ENCODE peak calls at places on chromosomes 4 and X, in nine cellular contexts. H is B cell, Z is right lobe of liver, D is hepatocyte, O is cardiac fibroblast, M is cardiac muscle cell, W is bronchial epithelial cell, F is upper lobe of right lung, Q is K562. I is an unnamed sample.

GRCh38 chr4:69823481-69824186 is 36.3 kb downstream of the SULT1E1 start:
- DNase-seq in H (no peak), Z (peak), D (peak), O (peak), M (peak), W (peak), F (peak), Q (no peak), I (no peak)

GRCh38 chrX:20454117-20454516 is 187.4 kb upstream of the RPS6KA3 start:
- DNase-seq in H (no peak), Z (no peak), D (no peak), O (peak), M (no peak), W (no peak), F (no peak), Q (no peak), I (no peak)

GRCh38 chrX:23773601-23774175 is 9.3 kb upstream of the SAT1 start:
- DNase-seq in H (peak), Z (no peak), D (no peak), O (no peak), M (no peak), W (no peak), F (no peak), Q (no peak), I (peak)

GRCh38 chr4:140993350-140993749 is 139.9 kb downstream of the RNF150 start:
- DNase-seq in H (no peak), Z (no peak), D (no peak), O (peak), M (no peak), W (no peak), F (no peak), Q (no peak), I (no peak)

GRCh38 chrX:51837926-51838325 is 55.5 kb upstream of the MAGED1 start:
- DNase-seq in H (no peak), Z (peak), D (peak), O (peak), M (peak), W (no peak), F (no peak), Q (no peak), I (no peak)

GRCh38 chr4:13327991-13328390 is 156.1 kb downstream of the RAB28 start:
- DNase-seq in H (no peak), Z (no peak), D (no peak), O (no peak), M (no peak), W (no peak), F (no peak), Q (no peak), I (no peak)

GRCh38 chr4:159564615-159565014 is 461.7 kb downstream of the RAPGEF2 start:
- DNase-seq in H (no peak), Z (no peak), D (peak), O (no peak), M (no peak), W (no peak), F (no peak), Q (no peak), I (no peak)

GRCh38 chr4:8820178-8821102 is 51.2 kb downstream of the HMX1 start:
- DNase-seq in H (no peak), Z (peak), D (no peak), O (no peak), M (no peak), W (no peak), F (peak), Q (no peak), I (no peak)

GRCh38 chr4:74932832-74933561 is at the start of gene PARM1:
- DNase-seq in H (peak), Z (peak), D (peak), O (peak), M (peak), W (peak), F (peak), Q (peak), I (peak)

GRCh38 chr4:186792994-186793393 is 69.3 kb upstream of the FAT1 start:
- DNase-seq in H (no peak), Z (peak), D (no peak), O (peak), M (peak), W (no peak), F (no peak), Q (no peak), I (no peak)

GRCh38 chrX:108299101-108299591 is 139.1 kb downstream of the COL4A6 start:
- DNase-seq in H (no peak), Z (no peak), D (peak), O (peak), M (peak), W (peak), F (no peak), Q (no peak), I (no peak)

GRCh38 chrX:48083212-48083611 is 11.8 kb upstream of the ZNF630 start:
- DNase-seq in H (peak), Z (no peak), D (peak), O (peak), M (peak), W (peak), F (no peak), Q (peak), I (peak)

GRCh38 chrX:21408324-21408723 is 34.1 kb downstream of the CNKSR2 start:
- DNase-seq in H (no peak), Z (no peak), D (no peak), O (no peak), M (no peak), W (no peak), F (no peak), Q (no peak), I (no peak)

GRCh38 chr4:183499389-183499788 is 5.5 kb upstream of the ING2 start:
- DNase-seq in H (no peak), Z (no peak), D (no peak), O (no peak), M (no peak), W (peak), F (no peak), Q (no peak), I (no peak)

GRCh38 chr4:46444318-46444717 is 54.4 kb upstream of the GABRA2 start:
- DNase-seq in H (no peak), Z (no peak), D (no peak), O (peak), M (peak), W (no peak), F (no peak), Q (no peak), I (no peak)

GRCh38 chr4:91958651-91959050 is 345.1 kb upstream of the GRID2 start:
- DNase-seq in H (no peak), Z (no peak), D (peak), O (no peak), M (peak), W (no peak), F (no peak), Q (no peak), I (no peak)

GRCh38 chrX:113202601-113203000 is 362.0 kb upstream of the AMOT start:
- DNase-seq in H (no peak), Z (no peak), D (no peak), O (no peak), M (no peak), W (no peak), F (no peak), Q (no peak), I (no peak)

GRCh38 chr4:2789801-2790582 is 2.9 kb upstream of the SH3BP2 start:
- DNase-seq in H (no peak), Z (peak), D (peak), O (no peak), M (no peak), W (no peak), F (no peak), Q (no peak), I (no peak)

GRCh38 chr4:107699466-107700206 is 20.4 kb downstream of the PAPSS1 start:
- DNase-seq in H (no peak), Z (no peak), D (no peak), O (peak), M (peak), W (no peak), F (no peak), Q (no peak), I (no peak)

GRCh38 chrX:110992611-110993010 is 103.4 kb upstream of the PAK3 start:
- DNase-seq in H (peak), Z (no peak), D (peak), O (peak), M (peak), W (peak), F (no peak), Q (peak), I (peak)
- TF ChIP-seq CTCF in H (peak), Z (peak), D (peak), O (no peak), M (peak), W (peak), F (peak), Q (peak), I (no peak)

GRCh38 chrX:33160273-33160672 is 51.1 kb downstream of the DMD start:
- DNase-seq in H (no peak), Z (no peak), D (no peak), O (no peak), M (no peak), W (peak), F (no peak), Q (no peak), I (no peak)
- TF ChIP-seq CTCF in H (no peak), Z (no peak), D (no peak), O (no peak), M (no peak), W (no peak), F (no peak), Q (no peak), I (no peak)

DNA sequence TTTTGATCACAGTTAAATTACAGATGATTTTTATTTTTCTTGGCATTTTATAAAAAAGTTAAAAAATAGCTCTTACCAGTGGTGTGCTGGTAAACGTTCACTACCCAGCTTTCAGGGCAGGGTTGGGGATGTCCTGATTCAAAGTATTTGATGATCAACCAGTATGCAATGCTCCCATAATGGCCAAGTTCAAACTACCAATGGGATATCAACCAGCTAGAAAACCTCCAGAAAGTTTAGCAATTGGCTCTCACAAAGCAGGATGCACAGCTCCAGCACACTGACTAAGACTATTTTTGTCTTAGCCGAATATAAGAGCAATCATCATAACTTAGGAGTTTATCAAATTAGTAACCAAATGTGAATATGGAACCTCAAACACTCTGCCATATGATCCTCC is 108.0 kb upstream of the PDE5A start:
- DNase-seq in H (no peak), Z (no peak), D (no peak), O (peak), M (no peak), W (no peak), F (no peak), Q (no peak), I (no peak)
- TF ChIP-seq CTCF in H (no peak), Z (no peak), D (no peak), O (no peak), M (no peak), W (no peak), F (no peak), Q (no peak), I (no peak)

DNA sequence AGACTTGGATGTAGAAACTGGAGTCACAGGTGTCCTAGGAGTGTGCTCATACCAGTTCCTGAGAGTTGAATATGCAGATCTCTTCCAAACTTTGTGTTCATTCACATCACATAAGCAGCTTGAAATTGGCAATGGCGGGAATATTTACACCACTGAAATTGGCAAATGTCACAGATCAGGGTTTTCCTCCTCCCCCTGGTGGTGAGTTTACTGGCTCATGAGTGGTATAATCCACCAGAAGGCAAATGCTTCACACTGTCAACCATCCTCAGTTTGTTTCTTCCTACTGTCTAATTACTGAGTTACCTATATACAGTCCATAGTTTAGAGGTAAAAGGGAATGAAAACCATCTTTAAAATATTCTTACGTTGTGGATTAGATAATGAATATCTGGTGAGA is 193.3 kb upstream of the BANK1 start:
- DNase-seq in H (no peak), Z (no peak), D (no peak), O (no peak), M (no peak), W (peak), F (no peak), Q (peak), I (peak)
- TF ChIP-seq CTCF in H (peak), Z (no peak), D (no peak), O (peak), M (peak), W (no peak), F (peak), Q (no peak), I (peak)

GRCh38 chrX:36908801-36909403 is 99.3 kb upstream of the FAM47C start:
- DNase-seq in H (no peak), Z (no peak), D (peak), O (peak), M (peak), W (peak), F (no peak), Q (peak), I (peak)
- TF ChIP-seq CTCF in H (peak), Z (peak), D (peak), O (peak), M (peak), W (peak), F (peak), Q (peak), I (no peak)

GRCh38 chr4:16884673-16885460 is 13.6 kb downstream of the LDB2 start:
- DNase-seq in H (no peak), Z (no peak), D (no peak), O (no peak), M (no peak), W (no peak), F (no peak), Q (no peak), I (no peak)
- TF ChIP-seq CTCF in H (no peak), Z (no peak), D (no peak), O (peak), M (no peak), W (no peak), F (no peak), Q (no peak), I (no peak)